ENCODE peak calls at places on chromosomes 3 and 15, in seven cellular contexts. One of them, this sample, is unnamed.

GRCh38 chr3:10981961-10982360 is 10.6 kb upstream of the SLC6A1 start:
- DNase-seq in HCT116: no peak
- DNase-seq in H1: no peak
- DNase-seq in SK-N-SH: no peak
- DNase-seq in K562: no peak
- DNase-seq in HepG2: no peak
- DNase-seq in GM12878: no peak
- DNase-seq in this sample: no peak

GRCh38 chr3:160999268-160999667 is 105.9 kb downstream of the B3GALNT1 start:
- DNase-seq in HCT116: no peak
- DNase-seq in H1: no peak
- DNase-seq in SK-N-SH: no peak
- DNase-seq in K562: no peak
- DNase-seq in HepG2: no peak
- DNase-seq in GM12878: no peak
- DNase-seq in this sample: peak

GRCh38 chr3:29512620-29513019 is 231.7 kb downstream of the RBMS3 start:
- DNase-seq in HCT116: no peak
- DNase-seq in H1: no peak
- DNase-seq in SK-N-SH: no peak
- DNase-seq in K562: no peak
- DNase-seq in HepG2: no peak
- DNase-seq in GM12878: no peak
- DNase-seq in this sample: no peak

GRCh38 chr3:58164199-58164879 is 46.4 kb downstream of the DNASE1L3 start:
- DNase-seq in HCT116: no peak
- DNase-seq in H1: no peak
- DNase-seq in SK-N-SH: peak
- DNase-seq in K562: no peak
- DNase-seq in HepG2: no peak
- DNase-seq in GM12878: no peak
- DNase-seq in this sample: no peak

GRCh38 chr15:23687143-23687470 is at the start of gene NDN:
- DNase-seq in HCT116: no peak
- DNase-seq in H1: peak
- DNase-seq in SK-N-SH: peak
- DNase-seq in K562: peak
- DNase-seq in HepG2: no peak
- DNase-seq in GM12878: no peak
- DNase-seq in this sample: peak

GRCh38 chr3:1019157-1019556 is 73.7 kb upstream of the CNTN6 start:
- DNase-seq in HCT116: no peak
- DNase-seq in H1: no peak
- DNase-seq in SK-N-SH: no peak
- DNase-seq in K562: no peak
- DNase-seq in HepG2: no peak
- DNase-seq in GM12878: no peak
- DNase-seq in this sample: no peak

GRCh38 chr3:101038393-101038792 is 45.2 kb upstream of the ABI3BP start:
- DNase-seq in HCT116: no peak
- DNase-seq in H1: no peak
- DNase-seq in SK-N-SH: no peak
- DNase-seq in K562: no peak
- DNase-seq in HepG2: no peak
- DNase-seq in GM12878: no peak
- DNase-seq in this sample: no peak

GRCh38 chr3:146589899-146590508 is 15.1 kb downstream of the PLSCR5 start:
- DNase-seq in HCT116: peak
- DNase-seq in H1: no peak
- DNase-seq in SK-N-SH: peak
- DNase-seq in K562: peak
- DNase-seq in HepG2: peak
- DNase-seq in GM12878: no peak
- DNase-seq in this sample: peak

GRCh38 chr15:75639191-75639708 is 774 bp downstream of the IMP3 start:
- DNase-seq in HCT116: no peak
- DNase-seq in H1: no peak
- DNase-seq in SK-N-SH: no peak
- DNase-seq in K562: no peak
- DNase-seq in HepG2: no peak
- DNase-seq in GM12878: no peak
- DNase-seq in this sample: peak

GRCh38 chr15:101054991-101055390 is 135.8 kb downstream of the LRRK1 start:
- DNase-seq in HCT116: no peak
- DNase-seq in H1: peak
- DNase-seq in SK-N-SH: peak
- DNase-seq in K562: no peak
- DNase-seq in HepG2: no peak
- DNase-seq in GM12878: no peak
- DNase-seq in this sample: no peak

GRCh38 chr3:67655364-67656121 is 1.1 kb upstream of the SUCLG2 start:
- DNase-seq in HCT116: no peak
- DNase-seq in H1: no peak
- DNase-seq in SK-N-SH: no peak
- DNase-seq in K562: no peak
- DNase-seq in HepG2: peak
- DNase-seq in GM12878: peak
- DNase-seq in this sample: no peak
- TF ChIP-seq JUND in HCT116: no peak
- TF ChIP-seq JUND in H1: no peak
- TF ChIP-seq JUND in SK-N-SH: no peak
- TF ChIP-seq JUND in K562: no peak
- TF ChIP-seq JUND in HepG2: no peak
- TF ChIP-seq JUND in GM12878: no peak
- TF ChIP-seq JUND in this sample: no peak

DNA sequence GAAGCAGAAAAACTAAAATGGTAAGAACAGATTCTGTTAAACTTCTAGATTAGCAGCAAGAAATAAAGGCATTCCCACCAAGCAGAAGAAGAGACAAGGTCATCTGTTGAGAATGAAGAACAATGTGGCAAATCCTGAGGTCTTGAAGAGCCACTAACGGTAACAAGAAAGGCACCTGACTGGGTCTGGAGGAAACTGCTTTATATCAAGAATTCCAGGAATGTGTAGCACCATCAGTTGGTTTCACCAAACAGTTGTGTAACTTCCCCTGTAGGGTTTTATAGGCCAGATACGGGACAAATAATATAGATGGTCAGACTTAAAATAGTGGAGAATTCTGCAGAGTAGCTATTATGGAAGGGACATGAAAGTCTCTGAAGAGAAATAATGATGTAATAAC is 57.3 kb downstream of the ACAP2 start:
- DNase-seq in HCT116: no peak
- DNase-seq in H1: no peak
- DNase-seq in SK-N-SH: no peak
- DNase-seq in K562: no peak
- DNase-seq in HepG2: no peak
- DNase-seq in GM12878: no peak
- DNase-seq in this sample: peak
- TF ChIP-seq JUND in HCT116: no peak
- TF ChIP-seq JUND in H1: no peak
- TF ChIP-seq JUND in SK-N-SH: no peak
- TF ChIP-seq JUND in K562: no peak
- TF ChIP-seq JUND in HepG2: no peak
- TF ChIP-seq JUND in GM12878: no peak
- TF ChIP-seq JUND in this sample: no peak

DNA sequence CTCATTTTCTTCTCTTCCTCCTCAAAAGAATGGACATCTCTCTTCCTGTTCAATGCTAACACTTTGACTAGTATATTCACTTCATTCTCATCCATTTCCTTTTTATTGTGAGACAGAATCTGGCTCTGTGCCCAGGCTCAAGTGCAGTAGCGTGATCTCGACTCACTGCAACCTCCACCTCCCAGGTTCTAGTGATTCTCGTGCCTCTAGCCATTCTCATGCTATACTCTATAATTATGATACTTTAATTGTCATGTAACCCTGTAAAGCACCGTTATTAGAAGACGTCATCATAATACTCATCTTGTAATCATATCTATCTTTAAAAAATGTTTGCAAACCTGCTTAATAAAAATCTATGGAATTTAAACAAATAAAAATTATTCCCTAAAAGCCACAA is 107.0 kb downstream of the SHOX2 start:
- DNase-seq in HCT116: no peak
- DNase-seq in H1: no peak
- DNase-seq in SK-N-SH: no peak
- DNase-seq in K562: no peak
- DNase-seq in HepG2: no peak
- DNase-seq in GM12878: no peak
- DNase-seq in this sample: no peak
- TF ChIP-seq JUND in HCT116: no peak
- TF ChIP-seq JUND in H1: no peak
- TF ChIP-seq JUND in SK-N-SH: no peak
- TF ChIP-seq JUND in K562: no peak
- TF ChIP-seq JUND in HepG2: no peak
- TF ChIP-seq JUND in GM12878: no peak
- TF ChIP-seq JUND in this sample: no peak

DNA sequence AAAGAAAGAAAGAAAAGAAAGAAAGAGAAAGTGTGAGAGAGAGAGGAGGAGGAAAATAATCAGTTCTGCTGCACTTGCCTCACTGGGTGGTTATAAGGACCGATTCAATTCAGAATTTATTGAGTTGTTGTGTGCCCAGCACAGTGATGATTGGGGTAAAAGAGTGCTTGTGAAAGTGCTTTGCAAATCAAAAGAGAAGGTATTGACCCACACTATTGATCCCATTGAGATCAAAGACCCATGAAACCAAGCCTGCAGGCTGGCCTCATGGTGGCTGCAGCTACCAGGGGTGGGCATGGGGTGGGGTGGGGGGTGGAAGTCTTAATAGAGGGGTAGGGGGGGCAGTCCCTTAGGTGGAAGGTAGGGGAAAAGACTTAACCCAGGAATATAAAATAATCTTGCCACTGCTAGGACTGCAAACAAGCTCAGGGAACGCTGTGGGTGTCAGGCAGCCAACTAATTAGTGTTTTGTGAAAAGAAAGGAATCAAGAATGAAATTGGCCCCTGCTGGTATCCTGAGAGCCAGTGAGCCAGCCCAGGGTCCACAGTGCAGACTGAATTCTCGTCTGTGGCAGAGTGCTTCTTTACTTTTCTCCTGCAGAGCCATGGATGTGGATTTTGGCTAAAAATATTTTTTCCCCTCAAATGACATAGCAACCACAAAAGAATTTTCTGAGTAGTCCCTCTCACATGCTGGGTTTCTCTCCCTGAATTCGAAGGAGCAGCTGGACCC is 34.2 kb downstream of the CLEC3B start:
- DNase-seq in HCT116: no peak
- DNase-seq in H1: no peak
- DNase-seq in SK-N-SH: no peak
- DNase-seq in K562: no peak
- DNase-seq in HepG2: no peak
- DNase-seq in GM12878: no peak
- DNase-seq in this sample: no peak
- TF ChIP-seq JUND in HCT116: no peak
- TF ChIP-seq JUND in H1: no peak
- TF ChIP-seq JUND in SK-N-SH: no peak
- TF ChIP-seq JUND in K562: no peak
- TF ChIP-seq JUND in HepG2: no peak
- TF ChIP-seq JUND in GM12878: no peak
- TF ChIP-seq JUND in this sample: no peak

GRCh38 chr3:31166249-31166885 is 271.9 kb upstream of the GADL1 start:
- DNase-seq in HCT116: no peak
- DNase-seq in H1: no peak
- DNase-seq in SK-N-SH: no peak
- DNase-seq in K562: no peak
- DNase-seq in HepG2: no peak
- DNase-seq in GM12878: no peak
- DNase-seq in this sample: peak
- TF ChIP-seq JUND in HCT116: no peak
- TF ChIP-seq JUND in H1: no peak
- TF ChIP-seq JUND in SK-N-SH: no peak
- TF ChIP-seq JUND in K562: no peak
- TF ChIP-seq JUND in HepG2: no peak
- TF ChIP-seq JUND in GM12878: no peak
- TF ChIP-seq JUND in this sample: no peak

DNA sequence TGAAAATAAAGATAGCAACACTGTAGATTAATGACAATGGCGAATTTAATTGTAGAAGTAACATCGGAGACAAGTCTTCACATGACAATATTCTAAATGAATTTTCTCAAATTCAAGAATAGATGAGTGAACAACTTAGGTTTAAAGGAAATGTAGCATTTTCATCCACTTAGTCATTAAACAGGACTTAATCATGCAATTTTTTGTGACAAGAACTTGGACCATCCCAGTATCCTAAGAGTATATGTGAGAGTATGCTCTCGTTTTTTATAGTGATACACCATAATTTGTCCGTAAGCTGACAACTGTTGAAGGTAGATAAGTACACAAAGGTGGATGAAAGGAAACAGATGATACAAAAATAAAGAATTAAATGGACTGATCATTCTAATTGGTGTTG is 81.5 kb downstream of the DLG1 start:
- DNase-seq in HCT116: no peak
- DNase-seq in H1: no peak
- DNase-seq in SK-N-SH: no peak
- DNase-seq in K562: no peak
- DNase-seq in HepG2: no peak
- DNase-seq in GM12878: no peak
- DNase-seq in this sample: no peak
- TF ChIP-seq JUND in HCT116: no peak
- TF ChIP-seq JUND in H1: no peak
- TF ChIP-seq JUND in SK-N-SH: peak
- TF ChIP-seq JUND in K562: no peak
- TF ChIP-seq JUND in HepG2: no peak
- TF ChIP-seq JUND in GM12878: no peak
- TF ChIP-seq JUND in this sample: no peak

DNA sequence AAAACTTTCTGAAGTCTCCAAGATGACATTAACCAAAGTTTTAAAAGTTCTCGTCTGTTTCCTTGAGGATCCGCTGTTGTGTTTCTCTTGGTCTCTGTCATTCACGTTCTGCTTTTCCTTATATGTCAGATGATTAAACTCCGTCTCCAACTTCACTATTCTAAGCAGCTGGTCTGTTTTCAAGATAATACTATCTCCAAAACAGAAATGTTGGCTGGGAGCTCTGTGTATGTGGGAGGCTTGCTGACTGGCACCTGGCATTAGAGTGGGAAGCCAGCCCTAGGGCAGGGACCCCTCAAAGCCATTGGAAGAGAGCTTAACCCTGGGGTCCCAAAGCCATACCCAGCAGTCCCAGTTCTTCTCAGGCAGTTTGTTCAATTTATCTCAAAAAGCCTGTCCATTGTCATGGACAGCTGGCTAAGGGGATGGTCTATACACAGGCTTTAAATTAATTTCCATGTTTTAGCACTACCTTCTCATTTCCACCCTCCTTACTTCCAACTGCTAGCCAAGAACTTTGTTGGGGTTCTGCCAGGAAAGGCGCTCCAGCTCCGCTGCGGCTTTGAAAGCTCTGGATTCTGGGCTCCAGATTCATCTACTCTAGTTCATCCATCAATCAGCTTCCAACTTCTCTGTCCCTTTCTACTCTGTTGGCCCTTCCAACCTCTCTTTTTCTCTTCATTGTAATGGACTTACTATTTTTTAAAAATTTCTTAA is 9.2 kb downstream of the BTBD1 start:
- DNase-seq in HCT116: no peak
- DNase-seq in H1: no peak
- DNase-seq in SK-N-SH: no peak
- DNase-seq in K562: no peak
- DNase-seq in HepG2: no peak
- DNase-seq in GM12878: no peak
- DNase-seq in this sample: no peak
- TF ChIP-seq JUND in HCT116: no peak
- TF ChIP-seq JUND in H1: no peak
- TF ChIP-seq JUND in SK-N-SH: no peak
- TF ChIP-seq JUND in K562: no peak
- TF ChIP-seq JUND in HepG2: no peak
- TF ChIP-seq JUND in GM12878: no peak
- TF ChIP-seq JUND in this sample: no peak

This sample was measured in T47D.